ENCODE peak calls at places on chromosomes 7 and 10, in five cellular contexts. G is thyroid gland, Y is cardiac muscle cell, Z is gastrocnemius medialis, K is brain microvascular endothelial cell. X is an unnamed sample.

GRCh38 chr7:33614357-33615132 is 290.8 kb upstream of the BMPER start:
- DNase-seq in G (no peak), Y (no peak), Z (no peak), K (no peak), X (no peak)

GRCh38 chr10:314871-315270 is 179.6 kb downstream of the ZMYND11 start:
- DNase-seq in G (no peak), Y (no peak), Z (no peak), K (no peak), X (no peak)

GRCh38 chr7:1691096-1691495 is 21.0 kb downstream of the ELFN1 start:
- DNase-seq in G (no peak), Y (no peak), Z (no peak), K (no peak), X (no peak)

GRCh38 chr10:35569836-35570235 is 35.3 kb upstream of the GJD4 start:
- DNase-seq in G (peak), Y (no peak), Z (no peak), K (no peak), X (no peak)

GRCh38 chr7:375491-375821 is 85.5 kb downstream of the FOXL3 start:
- DNase-seq in G (peak), Y (no peak), Z (no peak), K (no peak), X (no peak)

GRCh38 chr7:14020339-14020900 is 31.0 kb upstream of the ETV1 start:
- DNase-seq in G (no peak), Y (no peak), Z (no peak), K (peak), X (no peak)

GRCh38 chr10:34045571-34046190 is 711.2 kb upstream of the NRP1 start:
- DNase-seq in G (no peak), Y (peak), Z (no peak), K (peak), X (no peak)

GRCh38 chr7:1055084-1055450 is 10.7 kb downstream of the GPR146 start:
- DNase-seq in G (peak), Y (peak), Z (no peak), K (no peak), X (no peak)

GRCh38 chr10:108629843-108630242 is 1293.5 kb downstream of the XPNPEP1 start:
- DNase-seq in G (no peak), Y (no peak), Z (no peak), K (no peak), X (no peak)

GRCh38 chr7:69422473-69423102 is 175.7 kb upstream of the AUTS2 start:
- DNase-seq in G (no peak), Y (no peak), Z (no peak), K (no peak), X (no peak)

GRCh38 chr7:36723951-36724664 is at the start of gene AOAH:
- DNase-seq in G (peak), Y (no peak), Z (peak), K (no peak), X (no peak)

GRCh38 chr7:106421181-106421762 is 136.5 kb upstream of the NAMPT start:
- DNase-seq in G (peak), Y (peak), Z (peak), K (peak), X (no peak)

GRCh38 chr7:151244156-151244870 is 4.2 kb downstream of the SMARCD3 start:
- DNase-seq in G (peak), Y (peak), Z (no peak), K (peak), X (no peak)

GRCh38 chr10:16663472-16663871 is 141.8 kb upstream of the C1QL3 start:
- DNase-seq in G (no peak), Y (no peak), Z (no peak), K (no peak), X (no peak)

GRCh38 chr10:124636271-124636993 is 107.7 kb downstream of the FAM53B start:
- DNase-seq in G (no peak), Y (no peak), Z (no peak), K (no peak), X (no peak)

GRCh38 chr10:47383254-47384147 is 592 bp downstream of the ZNF488 start:
- DNase-seq in G (no peak), Y (no peak), Z (no peak), K (no peak), X (peak)

GRCh38 chr10:79159141-79159619 is 90.4 kb downstream of the ZMIZ1 start:
- DNase-seq in G (no peak), Y (peak), Z (no peak), K (peak), X (no peak)

GRCh38 chr7:1512781-1513656 is 8.8 kb upstream of the INTS1 start:
- DNase-seq in G (peak), Y (peak), Z (peak), K (peak), X (peak)

GRCh38 chr7:125406111-125406510 is 476.5 kb upstream of the POT1 start:
- DNase-seq in G (no peak), Y (no peak), Z (no peak), K (peak), X (no peak)

GRCh38 chr7:98252655-98253054 is 623 bp upstream of the TECPR1 start:
- DNase-seq in G (peak), Y (peak), Z (no peak), K (no peak), X (no peak)

GRCh38 chr10:49569031-49569765 is 30.3 kb upstream of the ERCC6 start:
- DNase-seq in G (no peak), Y (peak), Z (no peak), K (peak), X (peak)

GRCh38 chr10:103284170-103284569 is 7.2 kb downstream of the INA start:
- DNase-seq in G (no peak), Y (peak), Z (no peak), K (no peak), X (peak)

GRCh38 chr10:3757638-3758490 is 27.1 kb downstream of the KLF6 start:
- DNase-seq in G (no peak), Y (no peak), Z (no peak), K (no peak), X (peak)
- H3K27ac ChIP-seq in G (no peak), Y (no peak), Z (no peak), K (no peak), X (peak)

GRCh38 chr10:61705022-61705675 is 42.4 kb downstream of the CABCOCO1 start:
- DNase-seq in G (no peak), Y (no peak), Z (no peak), K (no peak), X (no peak)

DNA sequence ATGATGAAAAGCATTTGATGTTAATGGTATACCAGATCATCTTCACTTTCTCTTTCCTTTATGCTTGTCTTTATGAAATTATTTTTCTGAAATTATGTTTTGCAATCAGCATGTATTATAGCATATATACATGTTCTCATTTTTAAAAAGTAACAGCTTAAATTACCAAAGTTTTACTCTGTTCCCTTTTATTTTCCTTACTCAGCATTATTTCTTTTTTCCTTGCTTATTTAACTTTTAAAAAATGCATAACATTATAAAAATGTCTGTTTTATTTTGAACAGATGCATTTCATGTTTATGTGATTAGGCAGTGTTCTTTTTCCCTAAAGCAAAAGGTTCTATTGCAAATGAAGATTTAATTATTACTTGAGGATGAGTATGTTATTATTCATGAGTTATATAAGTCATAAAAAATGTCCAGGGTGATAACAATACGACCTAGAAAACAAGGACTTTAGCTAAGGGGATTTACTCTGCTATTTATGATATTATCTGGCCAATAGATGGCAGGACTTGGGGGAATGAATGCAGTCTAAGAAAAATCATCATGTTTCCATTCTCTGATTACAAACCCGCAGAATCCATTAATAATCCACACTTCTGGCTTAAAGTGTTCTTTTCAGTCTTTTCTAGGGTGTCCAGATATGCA is 38.5 kb downstream of the CABCOCO1 start:
- DNase-seq in G (no peak), Y (peak), Z (no peak), K (no peak), X (no peak)
- TF ChIP-seq CTCF in G (no peak), Y (peak), Z (no peak), K (no peak), X (peak)

GRCh38 chr10:5590816-5591215 is 66.1 kb downstream of the CALML3 start:
- DNase-seq in G (no peak), Y (no peak), Z (no peak), K (no peak), X (no peak)
- H3K27ac ChIP-seq in G (no peak), Y (no peak), Z (no peak), K (no peak), X (peak)

GRCh38 chr10:25629333-25629732 is 304.7 kb upstream of the MYO3A start:
- DNase-seq in G (no peak), Y (no peak), Z (no peak), K (no peak), X (no peak)
- TF ChIP-seq CTCF in G (no peak), Y (no peak), Z (no peak), K (no peak), X (no peak)

DNA sequence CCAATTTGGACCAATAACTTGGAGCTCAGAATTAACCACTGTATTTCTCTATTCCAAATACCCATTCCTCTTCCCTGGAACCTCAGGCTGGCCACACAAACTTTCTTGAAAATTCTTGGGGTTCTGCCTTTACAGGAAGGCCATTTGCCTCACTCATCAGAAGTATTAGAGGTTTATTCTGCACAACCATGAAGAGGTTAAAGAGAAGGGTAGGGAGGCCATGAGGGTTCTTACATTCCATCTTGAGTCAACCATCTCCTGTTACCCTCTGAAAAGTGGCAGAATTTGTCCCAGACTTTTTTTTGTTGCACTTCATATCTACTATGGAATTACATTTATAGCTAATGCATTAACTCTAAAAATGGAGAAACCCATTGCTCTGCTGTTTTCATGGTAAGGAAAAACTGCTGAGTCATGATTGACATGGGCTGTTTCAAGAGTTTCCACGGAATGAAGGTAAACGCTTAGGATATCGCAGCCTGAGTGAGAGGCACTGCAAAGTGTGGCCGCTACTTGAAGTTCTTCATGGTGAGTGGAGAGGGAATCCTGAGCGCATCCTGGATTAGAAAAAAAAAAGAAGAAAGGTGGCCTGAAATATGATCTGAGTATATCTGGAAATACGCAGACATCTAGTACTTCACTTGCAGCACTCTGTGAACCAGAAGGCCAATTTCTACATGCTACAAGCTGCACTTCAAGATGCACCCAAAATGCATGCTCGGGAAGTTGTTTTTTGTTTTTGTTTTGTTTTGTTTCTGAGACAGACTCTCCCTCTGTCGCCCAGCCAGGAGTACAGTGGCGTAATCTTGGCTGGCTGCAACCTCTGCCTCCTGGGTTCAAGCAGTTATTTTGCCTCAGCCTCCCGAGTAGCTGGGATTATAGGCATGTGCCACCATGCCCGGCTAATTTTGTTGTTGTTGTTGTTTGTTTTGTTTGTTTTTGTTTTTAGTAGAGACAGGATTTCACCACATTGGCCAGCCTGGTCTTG is 83.7 kb downstream of the KIAA1217 start:
- DNase-seq in G (peak), Y (no peak), Z (peak), K (no peak), X (no peak)
- H3K27ac ChIP-seq in G (peak), Y (peak), Z (peak), K (no peak), X (peak)

GRCh38 chr7:140673770-140674155 is 1.0 kb downstream of the ADCK2 start:
- DNase-seq in G (no peak), Y (no peak), Z (no peak), K (no peak), X (no peak)

GRCh38 chr7:140674356-140674800 is 1.6 kb downstream of the ADCK2 start:
- DNase-seq in G (peak), Y (no peak), Z (no peak), K (no peak), X (no peak)

GRCh38 chr7:140675726-140676125 is 3.0 kb downstream of the ADCK2 start:
- DNase-seq in G (no peak), Y (no peak), Z (no peak), K (no peak), X (no peak)

GRCh38 chr7:140676303-140676702 is 3.6 kb downstream of the ADCK2 start:
- DNase-seq in G (no peak), Y (no peak), Z (no peak), K (no peak), X (no peak)

GRCh38 chr7:140674899-140675701 is 2.4 kb downstream of the ADCK2 start:
- DNase-seq in G (peak), Y (peak), Z (no peak), K (peak), X (no peak)
- TF ChIP-seq CTCF in G (peak), Y (peak), Z (peak), K (peak), X (no peak)

DNA sequence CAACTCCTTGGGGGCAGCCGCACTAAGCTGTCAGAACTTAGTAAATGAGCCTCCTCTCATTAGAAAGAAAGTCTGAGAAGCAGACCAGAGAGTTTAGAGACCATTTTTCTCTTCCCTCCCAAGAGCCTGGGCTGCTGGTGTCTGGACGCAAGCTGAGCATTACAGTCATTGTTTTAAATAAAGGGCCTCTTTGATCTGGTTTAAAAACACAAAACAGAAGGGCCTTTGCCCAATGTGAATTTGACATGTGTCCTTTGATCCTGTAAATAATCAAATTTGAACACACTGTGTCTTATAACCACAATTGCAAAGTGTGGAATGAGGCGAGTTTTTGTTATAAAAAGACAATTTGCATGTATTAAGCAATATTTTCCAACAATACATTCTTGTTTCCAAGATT is 158.5 kb downstream of the C7orf25 start:
- DNase-seq in G (no peak), Y (no peak), Z (no peak), K (no peak), X (no peak)
- H3K27ac ChIP-seq in G (no peak), Y (no peak), Z (no peak), K (no peak), X (no peak)

GRCh38 chr7:92331508-92331907 is 85.7 kb downstream of the ANKIB1 start:
- DNase-seq in G (no peak), Y (no peak), Z (no peak), K (no peak), X (no peak)
- TF ChIP-seq CTCF in G (no peak), Y (no peak), Z (no peak), K (no peak), X (no peak)

DNA sequence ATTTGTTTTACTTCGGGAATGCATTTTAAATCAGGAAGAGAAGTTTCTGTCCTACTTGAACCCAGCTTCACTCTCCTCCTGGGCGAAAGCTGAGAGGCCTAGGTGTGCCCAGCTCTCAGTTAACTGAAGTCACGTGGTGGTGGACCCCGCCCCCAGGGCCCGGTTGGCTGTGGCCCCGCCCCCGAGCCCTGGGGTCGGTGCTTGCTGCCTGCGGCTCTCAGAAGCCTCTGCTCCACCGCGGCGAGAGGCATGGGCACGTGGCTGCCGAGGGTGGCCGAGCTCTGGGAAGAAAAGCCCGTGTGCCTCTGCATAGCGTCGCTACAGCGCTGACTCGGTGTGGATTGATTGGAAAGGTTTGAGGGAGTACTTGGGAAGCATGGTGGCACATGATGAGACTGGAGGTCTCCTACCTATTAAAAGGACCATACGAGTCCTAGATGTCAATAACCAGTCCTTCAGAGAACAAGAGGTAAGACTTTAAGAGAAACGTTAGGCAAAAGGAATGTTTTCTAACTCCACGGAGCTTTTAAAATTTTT is 34.1 kb downstream of the NET1 start:
- DNase-seq in G (peak), Y (peak), Z (peak), K (peak), X (peak)
- H3K27ac ChIP-seq in G (peak), Y (peak), Z (peak), K (peak), X (peak)

GRCh38 chr7:142560166-142560565 is 189.1 kb upstream of the PRSS1 start:
- DNase-seq in G (no peak), Y (no peak), Z (no peak), K (no peak), X (no peak)

GRCh38 chr7:142553216-142553615 is 196.1 kb upstream of the PRSS1 start:
- DNase-seq in G (peak), Y (no peak), Z (no peak), K (no peak), X (no peak)

GRCh38 chr7:142554555-142555532 is 194.4 kb upstream of the PRSS1 start:
- DNase-seq in G (no peak), Y (no peak), Z (no peak), K (no peak), X (no peak)

GRCh38 chr7:142557971-142558582 is 191.2 kb upstream of the PRSS1 start:
- DNase-seq in G (peak), Y (peak), Z (no peak), K (peak), X (no peak)

GRCh38 chr7:142556745-142557144 is 192.5 kb upstream of the PRSS1 start:
- DNase-seq in G (peak), Y (peak), Z (peak), K (peak), X (peak)
- TF ChIP-seq CTCF in G (no peak), Y (peak), Z (peak), K (peak), X (peak)